ENCODE peak calls at places on chromosomes 4 and X, in eight cellular contexts. V is AG09309, B is psoas muscle, K is tibial artery, D is dorsolateral prefrontal cortex, R is suprapubic skin, W is pancreas, M is Peyer's patch. P is an unnamed sample.

GRCh38 chr4:2806392-2807355 is 13.8 kb downstream of the SH3BP2 start:
- DNase-seq in V (no peak), B (peak), K (peak), D (peak), R (no peak), W (peak), M (peak), P (peak)

GRCh38 chr4:184395451-184395917 is 78.9 kb downstream of the IRF2 start:
- DNase-seq in V (no peak), B (no peak), K (no peak), D (no peak), R (no peak), W (no peak), M (no peak), P (no peak)

GRCh38 chr4:53481586-53481985 is 104.1 kb downstream of the FIP1L1 start:
- DNase-seq in V (no peak), B (no peak), K (no peak), D (no peak), R (no peak), W (no peak), M (no peak), P (no peak)

GRCh38 chr4:89184407-89184806 is 73.1 kb downstream of the TIGD2 start:
- DNase-seq in V (no peak), B (no peak), K (no peak), D (no peak), R (no peak), W (no peak), M (no peak), P (no peak)

GRCh38 chrX:18574591-18574990 is 97.3 kb downstream of the RS1 start:
- DNase-seq in V (peak), B (peak), K (peak), D (no peak), R (no peak), W (no peak), M (no peak), P (no peak)

GRCh38 chr4:127352220-127352619 is 280.5 kb upstream of the INTU start:
- DNase-seq in V (no peak), B (no peak), K (no peak), D (no peak), R (no peak), W (no peak), M (no peak), P (no peak)

GRCh38 chr4:106273831-106274230 is 42.2 kb downstream of the TBCK start:
- DNase-seq in V (no peak), B (no peak), K (no peak), D (no peak), R (no peak), W (no peak), M (no peak), P (no peak)

GRCh38 chr4:13701937-13702446 is 74.5 kb upstream of the BOD1L1 start:
- DNase-seq in V (peak), B (no peak), K (no peak), D (no peak), R (no peak), W (peak), M (no peak), P (no peak)

GRCh38 chr4:72031868-72032619 is at the start of gene NPFFR2:
- DNase-seq in V (no peak), B (peak), K (no peak), D (peak), R (no peak), W (peak), M (peak), P (peak)

GRCh38 chrX:29297171-29297800 is 710.0 kb downstream of the IL1RAPL1 start:
- DNase-seq in V (no peak), B (no peak), K (no peak), D (no peak), R (no peak), W (no peak), M (no peak), P (no peak)

GRCh38 chrX:83469551-83469950 is 38.5 kb upstream of the POU3F4 start:
- DNase-seq in V (no peak), B (no peak), K (no peak), D (no peak), R (no peak), W (peak), M (no peak), P (no peak)

GRCh38 chr4:152961752-152962117 is 25.6 kb downstream of the FHDC1 start:
- DNase-seq in V (no peak), B (no peak), K (no peak), D (no peak), R (no peak), W (no peak), M (no peak), P (no peak)

GRCh38 chrX:150324035-150324728 is 38.9 kb upstream of the MAMLD1 start:
- DNase-seq in V (peak), B (no peak), K (no peak), D (no peak), R (no peak), W (peak), M (no peak), P (no peak)

GRCh38 chr4:14749910-14750309 is 252.4 kb upstream of the CPEB2 start:
- DNase-seq in V (no peak), B (no peak), K (peak), D (no peak), R (no peak), W (peak), M (no peak), P (no peak)

GRCh38 chrX:86002076-86002896 is 45.1 kb downstream of the CHM start:
- DNase-seq in V (no peak), B (no peak), K (no peak), D (no peak), R (no peak), W (no peak), M (peak), P (peak)

DNA sequence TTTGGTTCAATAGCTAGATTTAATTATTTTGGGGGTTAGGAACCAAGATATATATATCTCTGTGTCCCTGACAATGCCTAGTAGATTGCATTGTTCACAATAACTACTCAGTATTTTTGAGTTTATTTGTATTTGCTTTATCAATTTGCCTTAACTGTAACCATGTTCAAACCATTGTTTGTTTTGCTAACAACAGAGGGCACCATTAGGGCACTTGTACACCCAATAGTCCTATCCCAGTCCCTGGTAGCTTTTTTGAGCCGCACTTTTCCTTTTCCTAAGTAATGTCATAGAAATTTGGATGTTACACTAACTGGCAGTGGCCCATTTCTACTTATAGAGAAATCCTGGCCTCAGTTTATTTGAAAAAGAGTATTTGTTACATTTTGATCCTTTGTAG is 582 bp upstream of the KLHL5 start:
- DNase-seq in V (no peak), B (no peak), K (no peak), D (no peak), R (no peak), W (no peak), M (no peak), P (no peak)
- TF ChIP-seq CTCF in V (no peak), B (no peak), K (no peak), D (no peak), R (no peak), W (no peak), M (no peak), P (no peak)

GRCh38 chr4:150582881-150583286 is 933 bp downstream of the MAB21L2 start:
- DNase-seq in V (no peak), B (peak), K (no peak), D (no peak), R (no peak), W (no peak), M (peak), P (no peak)
- H3K4me3 ChIP-seq in V (peak), B (peak), K (peak), D (peak), R (peak), W (no peak), M (peak), P (peak)

DNA sequence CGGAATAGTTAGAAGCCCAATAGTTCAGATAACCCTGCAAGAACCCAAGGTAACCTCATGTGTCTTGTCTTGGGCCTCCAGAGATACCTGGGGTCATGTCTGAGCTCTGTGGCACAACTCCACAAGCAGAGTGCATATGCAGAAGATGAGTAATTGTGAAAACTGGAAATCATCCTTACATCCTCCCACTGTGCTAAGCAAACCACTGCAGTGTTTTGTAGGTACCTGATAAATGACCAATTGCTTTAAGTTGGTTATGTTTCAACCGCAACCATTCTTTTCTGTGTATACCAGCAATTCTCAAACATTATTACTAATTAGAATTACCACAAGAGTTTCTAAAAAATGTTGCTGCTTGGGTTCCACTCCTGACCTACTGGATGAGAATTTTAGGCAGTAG is 73.2 kb downstream of the CBLL2 start:
- DNase-seq in V (no peak), B (no peak), K (no peak), D (no peak), R (no peak), W (no peak), M (no peak), P (no peak)
- TF ChIP-seq CTCF in V (no peak), B (no peak), K (no peak), D (no peak), R (no peak), W (no peak), M (no peak), P (no peak)

DNA sequence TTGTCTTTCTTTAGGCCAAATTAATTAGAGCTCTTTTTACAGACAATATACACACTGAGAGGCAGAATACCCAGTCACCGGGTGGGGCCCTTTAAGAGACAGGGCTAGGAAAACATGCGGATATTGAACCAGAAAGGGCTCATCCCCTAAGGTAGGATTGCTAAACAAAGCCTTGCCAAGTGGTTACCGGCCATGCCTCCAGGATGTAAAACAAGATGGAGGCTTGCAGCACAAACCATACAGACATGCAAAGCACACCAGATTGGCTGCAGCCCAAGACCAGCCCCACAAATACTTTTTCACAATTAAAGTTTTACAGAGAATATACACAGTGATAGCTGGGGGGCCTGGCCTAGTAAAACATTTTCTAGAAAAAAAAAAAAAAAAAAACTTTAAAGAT is 210.0 kb downstream of the KLHL4 start:
- DNase-seq in V (no peak), B (no peak), K (no peak), D (no peak), R (no peak), W (no peak), M (no peak), P (no peak)
- H3K4me3 ChIP-seq in V (peak), B (no peak), K (no peak), D (no peak), R (no peak), W (no peak), M (no peak), P (no peak)

DNA sequence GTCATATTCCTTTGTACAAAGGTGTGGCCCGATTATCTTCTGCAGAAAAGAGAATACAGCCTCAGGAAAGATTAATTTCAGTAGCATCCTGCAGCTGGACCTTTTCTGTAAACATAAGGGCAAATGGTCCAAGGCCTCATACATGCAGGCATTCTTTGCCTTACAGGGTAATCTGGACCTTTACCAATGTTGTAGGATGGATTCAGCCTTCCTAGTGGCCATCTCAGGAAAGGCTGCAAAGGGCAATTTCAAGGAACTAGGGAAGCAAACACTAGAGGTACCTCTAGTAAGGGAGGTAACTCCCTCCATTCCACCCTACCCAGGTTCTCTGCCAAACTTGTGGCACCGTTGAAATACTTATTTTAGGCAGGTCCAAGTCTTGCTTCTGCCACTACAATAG is 43.0 kb downstream of the UGT2B28 start:
- DNase-seq in V (no peak), B (no peak), K (no peak), D (no peak), R (no peak), W (no peak), M (no peak), P (no peak)
- TF ChIP-seq CTCF in V (no peak), B (no peak), K (no peak), D (no peak), R (no peak), W (no peak), M (no peak), P (no peak)

DNA sequence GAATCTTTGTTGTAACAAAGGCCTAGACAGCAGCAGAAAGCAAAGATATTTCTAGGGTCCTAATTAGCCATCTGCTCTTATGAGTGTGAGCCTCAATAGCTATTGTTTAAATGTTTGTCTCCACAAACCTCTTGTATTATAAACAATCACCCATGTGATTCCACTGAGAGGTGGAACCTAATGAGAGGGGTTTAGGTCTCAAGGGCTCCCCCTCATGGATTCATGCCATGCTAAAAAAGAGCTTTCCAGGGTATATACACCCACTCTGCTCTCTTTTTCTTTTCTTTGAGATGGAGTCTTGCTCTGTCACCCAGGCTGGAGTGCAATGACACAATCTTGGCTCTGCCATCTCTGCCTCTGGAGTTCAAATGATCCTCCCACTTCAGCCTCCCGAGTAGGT is 42.1 kb downstream of the TRIM61 start:
- DNase-seq in V (no peak), B (no peak), K (no peak), D (no peak), R (no peak), W (no peak), M (no peak), P (no peak)
- H3K4me3 ChIP-seq in V (no peak), B (no peak), K (no peak), D (no peak), R (no peak), W (no peak), M (no peak), P (no peak)

GRCh38 chrX:38939067-38939466 is 137.8 kb downstream of the MID1IP1 start:
- DNase-seq in V (no peak), B (no peak), K (peak), D (no peak), R (no peak), W (peak), M (no peak), P (no peak)
- TF ChIP-seq CTCF in V (no peak), B (no peak), K (no peak), D (no peak), R (no peak), W (no peak), M (no peak), P (no peak)

DNA sequence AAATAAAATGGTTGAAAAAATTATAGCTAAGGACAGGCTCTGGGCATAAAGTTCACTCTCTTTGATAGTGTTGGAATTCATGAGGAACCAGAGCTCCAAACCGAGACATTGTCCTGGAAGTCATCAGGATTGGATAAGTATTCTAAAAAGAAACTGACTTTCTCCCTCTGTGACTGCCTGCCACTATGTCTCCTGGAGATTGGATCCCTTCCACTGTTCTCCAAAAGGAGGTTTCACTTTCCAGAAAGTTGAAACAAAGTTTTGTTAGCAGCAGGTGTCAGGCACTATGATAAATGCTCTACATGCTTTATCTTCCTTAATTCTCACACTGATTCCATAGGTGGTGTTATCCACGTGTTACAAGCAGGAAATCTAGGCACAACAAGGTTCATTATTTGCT is 16.8 kb downstream of the BANK1 start:
- DNase-seq in V (no peak), B (no peak), K (no peak), D (no peak), R (no peak), W (no peak), M (no peak), P (no peak)
- H3K4me3 ChIP-seq in V (no peak), B (no peak), K (no peak), D (no peak), R (no peak), W (no peak), M (no peak), P (no peak)

P was measured in left lung.